ENCODE peak calls at places on chromosome 15, in five cellular contexts. N, I, L, Y and M are unnamed samples.

GRCh38 chr15:98651581-98652220 is 3.4 kb downstream of the IGF1R start:
- DNase-seq in N (no peak), I (peak), L (peak), Y (no peak), M (peak)

GRCh38 chr15:59751552-59752413 is 62.7 kb upstream of the BNIP2 start:
- DNase-seq in N (no peak), I (no peak), L (no peak), Y (peak), M (peak)

GRCh38 chr15:31158858-31159569 is 57.5 kb upstream of the TRPM1 start:
- DNase-seq in N (no peak), I (no peak), L (no peak), Y (no peak), M (no peak)

GRCh38 chr15:44782516-44782915 is 46.2 kb downstream of the TRIM69 start:
- DNase-seq in N (no peak), I (no peak), L (no peak), Y (no peak), M (no peak)

GRCh38 chr15:49927462-49927861 is 191.6 kb downstream of the ATP8B4 start:
- DNase-seq in N (peak), I (no peak), L (no peak), Y (no peak), M (peak)

GRCh38 chr15:31342781-31343626 is 16.4 kb downstream of the KLF13 start:
- DNase-seq in N (no peak), I (peak), L (no peak), Y (no peak), M (no peak)

GRCh38 chr15:74988007-74988800 is 7.2 kb upstream of the SCAMP5 start:
- DNase-seq in N (no peak), I (peak), L (peak), Y (peak), M (peak)

GRCh38 chr15:84638103-84638502 is 16.0 kb downstream of the WDR73 start:
- DNase-seq in N (no peak), I (peak), L (no peak), Y (no peak), M (peak)

GRCh38 chr15:42087460-42087859 is 6.9 kb downstream of the PLA2G4D start:
- DNase-seq in N (no peak), I (no peak), L (no peak), Y (no peak), M (no peak)

GRCh38 chr15:66932634-66933024 is 132.8 kb upstream of the SMAD3 start:
- DNase-seq in N (no peak), I (peak), L (no peak), Y (no peak), M (no peak)

GRCh38 chr15:60001642-60002527 is 2.2 kb upstream of the FOXB1 start:
- DNase-seq in N (no peak), I (peak), L (no peak), Y (no peak), M (no peak)

GRCh38 chr15:44798815-44799214 is 62.5 kb downstream of the TRIM69 start:
- DNase-seq in N (no peak), I (no peak), L (no peak), Y (peak), M (peak)

GRCh38 chr15:31328425-31328998 is 1.9 kb downstream of the KLF13 start:
- DNase-seq in N (no peak), I (no peak), L (peak), Y (peak), M (peak)

GRCh38 chr15:50024183-50024795 is 94.7 kb downstream of the ATP8B4 start:
- DNase-seq in N (no peak), I (no peak), L (no peak), Y (no peak), M (no peak)

GRCh38 chr15:52733078-52733477 is 53.9 kb upstream of the ATOSA start:
- DNase-seq in N (no peak), I (no peak), L (no peak), Y (no peak), M (peak)

GRCh38 chr15:85016275-85016674 is 34.6 kb downstream of the PDE8A start:
- DNase-seq in N (no peak), I (no peak), L (no peak), Y (no peak), M (no peak)

GRCh38 chr15:95558131-95558530 is 772.4 kb upstream of the NR2F2 start:
- DNase-seq in N (no peak), I (no peak), L (no peak), Y (no peak), M (no peak)

GRCh38 chr15:48653913-48654630 is 8.6 kb upstream of the FBN1 start:
- DNase-seq in N (no peak), I (no peak), L (no peak), Y (no peak), M (no peak)

GRCh38 chr15:31100738-31101137 is 787 bp downstream of the TRPM1 start:
- DNase-seq in N (no peak), I (no peak), L (no peak), Y (no peak), M (no peak)

GRCh38 chr15:98727115-98728040 is 79.0 kb downstream of the IGF1R start:
- DNase-seq in N (peak), I (peak), L (peak), Y (no peak), M (no peak)

GRCh38 chr15:68994981-68995753 is 19.3 kb upstream of the NOX5 start:
- DNase-seq in N (no peak), I (no peak), L (no peak), Y (no peak), M (no peak)

GRCh38 chr15:90599639-90600038 is 69.9 kb downstream of the CRTC3 start:
- DNase-seq in N (no peak), I (peak), L (no peak), Y (no peak), M (no peak)

GRCh38 chr15:73633111-73633990 is at the start of gene NPTN:
- DNase-seq in N (peak), I (peak), L (peak), Y (peak), M (peak)

GRCh38 chr15:70245932-70246622 is 148.4 kb upstream of the TLE3 start:
- DNase-seq in N (no peak), I (peak), L (peak), Y (peak), M (peak)

GRCh38 chr15:25437751-25438600 is 848 bp downstream of the UBE3A start:
- DNase-seq in N (no peak), I (peak), L (peak), Y (peak), M (peak)

GRCh38 chr15:58771621-58772235 is 626 bp downstream of the MINDY2 start:
- DNase-seq in N (no peak), I (peak), L (peak), Y (peak), M (peak)

GRCh38 chr15:49855917-49856637 is 235.2 kb downstream of the DTWD1 start:
- DNase-seq in N (peak), I (no peak), L (peak), Y (no peak), M (peak)

GRCh38 chr15:26630857-26631256 is 142.0 kb downstream of the GABRB3 start:
- DNase-seq in N (no peak), I (peak), L (no peak), Y (no peak), M (no peak)

GRCh38 chr15:59687831-59688230 is 1.3 kb downstream of the BNIP2 start:
- DNase-seq in N (no peak), I (no peak), L (no peak), Y (peak), M (peak)

GRCh38 chr15:35963316-35963715 is 417.4 kb upstream of the DPH6 start:
- DNase-seq in N (no peak), I (no peak), L (no peak), Y (no peak), M (peak)

GRCh38 chr15:59649603-59650002 is 7.7 kb downstream of the GTF2A2 start:
- DNase-seq in N (no peak), I (no peak), L (no peak), Y (no peak), M (no peak)

GRCh38 chr15:101068961-101069734 is 150.0 kb downstream of the LRRK1 start:
- DNase-seq in N (no peak), I (peak), L (no peak), Y (no peak), M (no peak)
- TF ChIP-seq CTCF in N (peak), I (peak), L (no peak), Y (no peak), M (no peak)

GRCh38 chr15:32649336-32649735 is 7.8 kb downstream of the SCG5 start:
- DNase-seq in N (no peak), I (peak), L (no peak), Y (no peak), M (peak)
- TF ChIP-seq CTCF in N (peak), I (peak), L (no peak), Y (peak), M (peak)

DNA sequence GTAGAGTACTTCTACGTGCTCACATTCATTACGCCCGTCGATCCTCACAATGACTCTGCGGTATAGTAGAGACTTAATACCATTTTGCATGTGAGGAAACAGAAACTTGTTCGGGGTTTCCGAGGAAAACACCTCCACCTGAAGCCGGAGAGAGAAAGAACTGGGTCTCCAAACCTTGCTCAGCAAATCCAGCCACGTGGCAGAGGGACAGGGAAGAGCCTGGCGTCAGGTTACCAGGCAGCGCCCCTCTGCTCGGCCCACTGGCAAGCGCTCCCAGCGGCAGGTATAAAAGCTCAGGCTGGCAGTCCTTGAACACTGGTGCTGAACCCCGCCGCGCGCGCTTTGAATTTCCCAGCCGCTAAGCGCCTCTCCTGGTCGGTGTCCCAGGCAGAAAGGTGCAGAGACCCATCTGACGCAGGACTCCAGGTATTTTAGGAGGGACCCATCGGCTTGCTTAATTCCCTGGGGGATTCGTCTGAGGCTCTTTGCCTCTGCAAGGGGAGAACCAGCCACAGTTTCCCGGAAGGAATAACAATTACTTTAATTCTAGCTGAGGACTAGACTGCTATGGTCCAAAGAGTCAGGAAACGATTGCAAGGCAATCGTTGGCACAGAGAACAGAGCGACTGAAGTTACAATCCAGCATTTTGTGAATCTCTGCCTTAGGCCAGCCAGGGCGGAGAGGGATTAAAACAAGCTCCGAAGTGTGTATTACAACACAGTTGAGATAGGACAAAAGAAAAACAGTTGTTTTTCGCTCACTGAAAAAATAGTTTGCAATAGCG is at the start of gene C2CD4A:
- DNase-seq in N (no peak), I (peak), L (peak), Y (peak), M (peak)
- TF ChIP-seq CTCF in N (peak), I (peak), L (no peak), Y (no peak), M (no peak)

DNA sequence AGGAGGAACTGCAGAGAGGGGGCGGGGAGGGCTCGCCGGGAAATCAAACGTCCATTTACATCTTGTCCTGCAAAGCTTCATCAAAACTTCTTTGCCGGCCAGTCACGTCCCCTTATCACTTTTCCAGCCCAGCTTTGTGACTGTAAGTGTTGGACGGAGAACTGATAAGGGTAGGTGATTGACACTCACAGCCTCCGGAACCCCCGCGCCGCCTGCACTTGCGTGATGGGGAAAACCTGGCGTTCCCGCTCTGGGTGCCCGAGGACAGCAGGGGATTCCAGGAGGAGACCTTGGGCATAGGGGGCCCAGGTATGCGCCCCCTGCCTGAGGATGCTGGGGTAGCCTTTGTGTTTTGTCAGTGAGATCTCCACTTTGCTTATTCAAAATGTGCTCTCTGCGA is 72.8 kb upstream of the ANKRD34C start:
- DNase-seq in N (no peak), I (peak), L (no peak), Y (no peak), M (no peak)
- TF ChIP-seq CTCF in N (peak), I (peak), L (no peak), Y (peak), M (peak)

DNA sequence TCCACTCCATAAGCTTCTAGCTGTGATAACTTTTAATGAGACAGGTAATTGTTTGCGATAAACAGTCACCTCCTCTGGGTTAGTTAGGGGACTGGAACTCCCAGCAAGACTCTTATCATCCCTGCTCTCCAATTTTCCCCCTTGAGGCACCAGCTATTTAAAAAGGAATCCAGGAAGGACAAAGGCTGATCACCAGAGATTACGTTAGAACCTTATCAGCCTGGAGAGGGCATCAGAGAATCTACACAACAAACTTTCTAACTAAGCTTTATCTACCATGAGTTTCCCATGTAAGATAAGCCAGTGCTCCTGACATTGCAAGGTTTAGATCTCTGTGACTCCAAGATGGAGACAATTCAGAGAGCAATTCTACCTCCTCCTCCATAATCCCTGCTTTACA is 31.3 kb downstream of the GPR176 start:
- DNase-seq in N (no peak), I (no peak), L (no peak), Y (no peak), M (peak)
- TF ChIP-seq CTCF in N (no peak), I (no peak), L (no peak), Y (no peak), M (no peak)

GRCh38 chr15:92383528-92384326 is 10.0 kb upstream of the ST8SIA2 start:
- DNase-seq in N (no peak), I (peak), L (no peak), Y (peak), M (peak)
- TF ChIP-seq CTCF in N (peak), I (peak), L (no peak), Y (peak), M (peak)

DNA sequence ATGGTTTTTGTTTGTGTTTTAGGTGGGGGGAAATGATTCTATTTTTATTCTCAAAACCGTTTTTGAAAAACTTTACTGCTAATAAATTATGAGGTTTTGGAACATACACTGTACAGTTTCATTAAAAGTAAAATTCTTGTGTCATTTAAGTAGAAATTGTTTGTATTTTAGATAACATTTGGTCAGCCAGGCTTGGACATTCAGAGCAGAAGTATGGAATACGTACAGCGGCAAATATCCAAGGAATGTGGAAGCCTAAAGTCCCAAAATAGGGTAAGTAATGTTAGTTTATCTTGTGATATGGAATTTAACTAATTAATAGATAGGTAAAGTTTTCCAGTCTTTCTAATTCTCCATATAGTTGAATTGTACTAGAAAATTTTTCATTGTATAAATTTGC is 96.6 kb downstream of the SPRED1 start:
- DNase-seq in N (peak), I (no peak), L (no peak), Y (no peak), M (no peak)
- TF ChIP-seq CTCF in N (no peak), I (no peak), L (no peak), Y (no peak), M (no peak)

GRCh38 chr15:57306305-57306943 is 69.9 kb upstream of the CGNL1 start:
- DNase-seq in N (no peak), I (peak), L (peak), Y (peak), M (peak)

GRCh38 chr15:57310876-57311275 is 65.4 kb upstream of the CGNL1 start:
- DNase-seq in N (no peak), I (no peak), L (no peak), Y (no peak), M (no peak)

GRCh38 chr15:57305009-57305408 is 71.3 kb upstream of the CGNL1 start:
- DNase-seq in N (no peak), I (no peak), L (no peak), Y (no peak), M (no peak)

GRCh38 chr15:57307527-57308193 is 68.6 kb upstream of the CGNL1 start:
- DNase-seq in N (no peak), I (peak), L (no peak), Y (no peak), M (no peak)

DNA sequence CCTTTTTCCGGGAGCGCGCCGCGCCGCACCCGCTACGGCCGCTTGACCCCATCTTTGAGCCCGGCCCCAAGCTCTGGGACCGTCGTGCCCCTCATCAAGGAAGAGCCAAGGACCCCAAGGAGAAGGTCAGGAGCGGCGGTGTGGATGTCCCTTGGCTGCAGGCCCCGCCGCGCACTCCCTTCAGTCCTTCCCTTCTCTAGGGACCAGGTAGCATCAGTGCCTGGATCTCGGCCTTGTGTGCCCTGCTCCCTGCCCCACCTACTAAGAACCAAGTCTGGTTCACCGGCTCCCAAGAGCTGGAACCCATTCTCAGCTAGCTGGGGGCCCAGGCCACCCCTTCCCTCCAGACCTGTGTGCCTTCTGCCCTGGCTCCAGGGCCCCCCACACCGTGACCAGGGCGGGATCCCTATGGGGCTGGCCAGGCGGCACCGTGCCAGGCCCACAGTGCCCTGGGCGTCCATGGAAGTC is 69.3 kb upstream of the CGNL1 start:
- DNase-seq in N (no peak), I (no peak), L (no peak), Y (no peak), M (no peak)
- TF ChIP-seq CTCF in N (no peak), I (peak), L (no peak), Y (no peak), M (no peak)

DNA sequence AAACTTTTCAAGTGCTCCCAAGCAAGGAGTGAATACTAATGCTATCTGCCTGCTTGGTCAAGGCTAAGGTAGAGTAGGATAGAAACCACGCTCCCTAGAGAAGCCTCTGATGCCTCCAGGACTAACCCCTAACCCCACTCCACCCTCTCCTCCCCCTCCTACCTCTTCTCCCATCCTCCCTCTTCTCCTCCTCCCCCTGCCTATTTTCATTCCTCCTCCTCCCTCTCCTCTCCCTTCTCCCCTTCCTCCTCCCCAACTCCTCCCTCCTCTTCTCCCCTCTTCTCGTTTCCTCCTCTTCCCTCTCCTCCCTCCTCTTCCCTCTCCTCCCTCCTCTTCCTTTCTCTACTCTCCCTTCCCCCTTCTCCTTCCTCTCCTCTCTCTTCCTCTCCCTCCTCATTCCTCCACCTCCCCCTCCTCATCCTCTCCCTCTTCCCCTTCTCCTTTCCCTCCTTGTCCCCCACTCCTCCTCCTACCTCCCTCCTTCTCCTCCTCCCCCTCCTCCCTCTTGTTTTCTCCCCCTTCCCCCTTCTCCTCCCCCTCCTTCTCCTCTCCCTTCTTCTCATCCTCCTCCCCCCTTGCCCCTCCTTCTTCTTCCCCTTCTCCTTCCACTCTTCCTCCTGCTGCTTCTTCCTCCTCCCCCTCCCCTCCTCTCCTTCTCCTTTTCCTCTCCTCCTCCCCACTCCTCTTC is 12.8 kb upstream of the MEX3B start:
- DNase-seq in N (no peak), I (no peak), L (no peak), Y (no peak), M (no peak)
- TF ChIP-seq CTCF in N (no peak), I (no peak), L (no peak), Y (no peak), M (no peak)